ENCODE peak calls at places on chromosomes 5 and 9, in four cellular contexts. S is mammary epithelial cell, H is adrenal gland, I is H1. Y is an unnamed sample.

GRCh38 chr5:81212211-81212687 is 20.9 kb upstream of the CKMT2 start:
- DNase-seq in S (no peak), H (no peak), I (no peak), Y (no peak)

GRCh38 chr5:134103998-134104612 is 10.4 kb upstream of the TCF7 start:
- DNase-seq in S (no peak), H (no peak), I (no peak), Y (no peak)

GRCh38 chr9:2055203-2055658 is 40.1 kb downstream of the SMARCA2 start:
- DNase-seq in S (peak; percentile 31), H (no peak), I (no peak), Y (no peak)

GRCh38 chr9:98172604-98173003 is 19.8 kb downstream of the CORO2A start:
- DNase-seq in S (no peak), H (no peak), I (no peak), Y (no peak)

GRCh38 chr5:90386099-90386710 is 23.4 kb downstream of the CETN3 start:
- DNase-seq in S (no peak), H (no peak), I (no peak), Y (no peak)

GRCh38 chr9:79604149-79604548 is 32.4 kb downstream of the TLE4 start:
- DNase-seq in S (no peak), H (no peak), I (no peak), Y (no peak)

GRCh38 chr9:73237140-73237539 is 85.5 kb downstream of the ANXA1 start:
- DNase-seq in S (no peak), H (no peak), I (no peak), Y (no peak)

GRCh38 chr9:134185536-134186011 is 21.2 kb upstream of the RNU6ATAC start:
- DNase-seq in S (peak; percentile 22), H (peak; percentile 44), I (no peak), Y (no peak)

GRCh38 chr5:39158127-39158593 is 61.2 kb downstream of the FYB1 start:
- DNase-seq in S (peak; percentile 80), H (no peak), I (no peak), Y (no peak)

GRCh38 chr5:41747291-41747690 is 122.9 kb downstream of the OXCT1 start:
- DNase-seq in S (peak; percentile 11), H (no peak), I (no peak), Y (no peak)

GRCh38 chr9:75933982-75934381 is 43.5 kb downstream of the PCSK5 start:
- DNase-seq in S (no peak), H (no peak), I (no peak), Y (no peak)

GRCh38 chr9:86639899-86640379 is 285.7 kb upstream of the TUT7 start:
- DNase-seq in S (no peak), H (no peak), I (no peak), Y (no peak)

GRCh38 chr5:54678737-54679136 is 161.2 kb downstream of the SNX18 start:
- DNase-seq in S (no peak), H (no peak), I (no peak), Y (no peak)

GRCh38 chr9:69339620-69340019 is 14.6 kb downstream of the ENTREP1 start:
- DNase-seq in S (peak; percentile 24), H (no peak), I (no peak), Y (no peak)

GRCh38 chr5:123211084-123211483 is 122.0 kb downstream of the PRDM6 start:
- DNase-seq in S (no peak), H (no peak), I (no peak), Y (no peak)

GRCh38 chr5:112555691-112556090 is 136.6 kb upstream of the EPB41L4A start:
- DNase-seq in S (no peak), H (no peak), I (no peak), Y (no peak)

GRCh38 chr9:136667217-136667939 is 4.7 kb downstream of the EGFL7 start:
- DNase-seq in S (no peak), H (no peak), I (no peak), Y (no peak)

GRCh38 chr9:136665111-136665703 is 2.5 kb downstream of the EGFL7 start:
- DNase-seq in S (no peak), H (no peak), I (no peak), Y (no peak)

GRCh38 chr9:136666364-136667216 is 3.9 kb downstream of the EGFL7 start:
- DNase-seq in S (no peak), H (no peak), I (no peak), Y (no peak)

GRCh38 chr9:136664799-136665082 is 2.0 kb downstream of the EGFL7 start:
- DNase-seq in S (no peak), H (no peak), I (no peak), Y (no peak)

DNA sequence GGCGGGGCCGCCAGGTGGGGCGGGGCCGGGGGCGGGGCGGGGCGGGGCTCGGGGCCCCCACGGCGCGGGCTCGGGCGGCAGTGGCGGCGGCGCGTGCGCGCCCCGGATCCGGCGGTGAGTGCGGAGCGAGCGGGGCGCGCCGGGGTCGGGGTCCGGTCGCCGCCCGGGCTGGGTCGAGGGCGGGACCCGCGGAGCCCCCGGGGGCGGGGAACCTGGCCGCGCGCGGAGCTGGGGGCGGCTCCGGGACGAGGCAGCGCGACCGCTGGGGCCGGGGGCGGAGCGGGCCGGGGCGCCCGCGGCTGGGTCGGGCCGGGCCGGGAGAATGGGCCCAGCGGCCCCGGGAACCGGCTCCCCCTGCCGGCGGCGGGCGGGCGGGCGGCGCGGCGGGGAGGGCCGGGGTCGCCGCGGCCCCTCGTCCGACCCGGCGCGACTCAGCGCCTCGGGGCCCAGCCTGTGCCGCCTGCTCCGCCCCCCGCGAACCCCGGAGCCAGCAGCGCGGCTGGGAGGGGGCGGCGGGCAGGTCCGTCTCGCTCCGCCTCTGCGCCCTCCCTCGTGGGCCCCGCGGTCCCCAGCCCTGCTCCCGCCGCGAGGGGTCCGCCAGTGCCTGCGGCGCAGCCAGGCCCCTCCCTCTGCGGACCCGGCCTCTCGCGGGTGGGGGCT is 3.1 kb downstream of the EGFL7 start:
- DNase-seq in S (no peak), H (no peak), I (no peak), Y (no peak)
- TF ChIP-seq CTCF in S (no peak), H (no peak), I (no peak), Y (no peak)

DNA sequence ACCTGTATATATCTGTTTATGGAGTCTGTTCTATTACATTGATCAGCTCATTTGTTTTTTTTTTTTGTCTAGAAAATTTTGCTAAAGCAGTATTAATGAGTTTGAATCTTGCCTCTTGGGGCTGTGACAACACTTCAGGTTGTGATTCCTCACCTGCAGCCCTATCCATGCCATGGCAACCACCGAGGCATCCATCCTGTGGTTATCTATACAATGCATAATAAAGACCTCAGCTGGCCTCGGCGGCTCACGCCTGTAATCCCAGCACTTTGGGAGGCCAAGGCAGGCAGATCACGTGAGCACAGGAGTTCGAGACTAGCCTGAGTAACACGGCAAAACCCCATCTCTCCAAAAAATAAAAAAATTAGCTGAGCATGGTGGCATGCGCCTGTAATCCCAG is 28.1 kb upstream of the PDCD1LG2 start:
- DNase-seq in S (no peak), H (no peak), I (no peak), Y (no peak)
- TF ChIP-seq CTCF in S (no peak), H (no peak), I (no peak), Y (no peak)

DNA sequence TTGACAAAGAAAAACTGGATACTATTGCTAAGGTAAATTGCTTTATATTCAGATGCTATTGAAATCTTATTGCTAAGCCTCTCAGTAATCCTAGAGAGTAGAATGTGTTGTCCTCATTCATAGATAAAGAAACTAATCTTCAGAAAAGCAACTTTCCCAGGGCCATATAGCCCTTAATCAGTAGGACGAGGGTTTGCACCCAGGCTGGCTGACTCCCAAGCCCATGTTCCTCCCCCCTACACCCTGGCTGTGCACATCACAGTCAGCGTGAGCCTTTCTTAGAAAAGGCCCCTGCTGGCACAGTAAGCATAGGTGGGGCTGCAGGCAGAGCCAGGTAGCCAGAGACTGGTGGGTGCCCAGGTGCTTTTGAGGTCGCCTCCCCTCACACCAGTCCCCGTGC is 15.8 kb upstream of the GLIPR2 start:
- DNase-seq in S (no peak), H (no peak), I (no peak), Y (no peak)
- TF ChIP-seq CTCF in S (no peak), H (no peak), I (no peak), Y (no peak)

GRCh38 chr5:87899109-87900100 is 369.2 kb downstream of the TMEM161B start:
- DNase-seq in S (no peak), H (no peak), I (no peak), Y (no peak)
- TF ChIP-seq CTCF in S (no peak), H (no peak), I (peak; percentile 21), Y (no peak)

GRCh38 chr5:16457451-16457850 is 8.1 kb downstream of the ZNF622 start:
- DNase-seq in S (no peak), H (no peak), I (no peak), Y (no peak)
- TF ChIP-seq CTCF in S (no peak), H (no peak), I (no peak), Y (no peak)

DNA sequence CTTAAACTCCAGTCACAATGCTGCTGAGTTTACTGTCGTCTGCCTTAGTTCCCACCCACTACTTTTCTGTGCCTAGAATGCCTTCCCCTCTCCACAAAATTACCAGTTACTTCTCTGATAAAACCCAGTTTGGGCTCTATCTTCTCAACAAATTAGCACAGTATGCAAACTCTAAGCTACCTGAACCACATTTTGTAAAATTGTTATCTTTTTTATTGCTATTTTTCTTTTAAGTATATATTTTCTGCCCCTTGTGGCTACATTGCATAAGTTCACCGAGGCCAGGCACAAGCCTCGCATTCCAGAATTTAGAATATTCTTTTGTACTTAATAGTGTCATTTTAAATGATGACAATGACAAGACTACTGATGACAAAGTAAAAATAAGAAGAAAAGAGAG is 60.0 kb downstream of the POU5F2 start:
- DNase-seq in S (no peak), H (no peak), I (no peak), Y (no peak)
- TF ChIP-seq CTCF in S (peak; percentile 8), H (no peak), I (peak; percentile 36), Y (no peak)